ENCODE peak calls at places on chromosomes 16 and 17, in six cellular contexts. K is epithelial cell of esophagus, T is heart left ventricle, J is astrocyte of the spinal cord, F is transverse colon, G is nucleus accumbens. Q is an unnamed sample.

GRCh38 chr17:83201206-83202001 is 122.0 kb downstream of the METRNL start:
- DNase-seq in G (no peak), J (no peak), T (no peak), K (no peak), F (peak), Q (no peak)

GRCh38 chr16:85659805-85660511 is 28.8 kb downstream of the GINS2 start:
- DNase-seq in J (peak), T (peak), F (peak), G (no peak), K (peak), Q (peak)

GRCh38 chr17:11459780-11460426 is 138.4 kb upstream of the DNAH9 start:
- DNase-seq in J (no peak), G (no peak), F (no peak), K (no peak), T (no peak), Q (no peak)

GRCh38 chr17:63023049-63023448 is 57.0 kb downstream of the TANC2 start:
- DNase-seq in K (no peak), T (no peak), F (no peak), G (no peak), J (no peak), Q (no peak)

GRCh38 chr16:8816967-8817662 is 19.5 kb downstream of the PMM2 start:
- DNase-seq in F (no peak), T (no peak), J (no peak), G (no peak), K (no peak), Q (no peak)

GRCh38 chr17:31321481-31321880 is at the start of gene EVI2A:
- DNase-seq in K (peak), J (peak), G (peak), F (peak), T (peak), Q (no peak)

GRCh38 chr16:77739493-77739892 is 17.2 kb downstream of the NUDT7 start:
- DNase-seq in J (no peak), G (no peak), T (no peak), K (peak), F (no peak), Q (no peak)

GRCh38 chr16:25886598-25886997 is 194.8 kb downstream of the HS3ST4 start:
- DNase-seq in K (no peak), T (no peak), G (no peak), F (no peak), J (no peak), Q (no peak)

GRCh38 chr16:11258553-11259287 is 2.7 kb upstream of the SOCS1 start:
- DNase-seq in F (peak), G (peak), J (no peak), T (peak), K (no peak), Q (no peak)

GRCh38 chr17:1762906-1763829 is 1.3 kb downstream of the SERPINF1 start:
- DNase-seq in G (no peak), J (peak), K (peak), T (peak), F (no peak), Q (no peak)

GRCh38 chr16:29765167-29766032 is 12.7 kb upstream of the ZG16 start:
- DNase-seq in K (no peak), G (no peak), F (peak), J (no peak), T (no peak), Q (no peak)

GRCh38 chr17:9646556-9646905 is 1.2 kb downstream of the USP43 start:
- DNase-seq in J (peak), T (no peak), G (no peak), K (peak), F (no peak), Q (no peak)

Q was measured in NCI-H460.